ENCODE peak calls at places on chromosomes 12 and 14, in four cellular contexts. F, O, P and C are unnamed samples.

GRCh38 chr12:26121323-26121740 is 3.5 kb downstream of the BHLHE41 start:
- DNase-seq in F (no peak), P (no peak), O (peak; percentile 53), C (no peak)

GRCh38 chr12:91577586-91578539 is 395.2 kb upstream of the DCN start:
- DNase-seq in O (peak; percentile 66), P (no peak), F (no peak), C (no peak)

GRCh38 chr14:51783765-51784164 is 76.6 kb upstream of the GNG2 start:
- DNase-seq in O (peak; percentile 46), P (no peak), F (no peak), C (no peak)

GRCh38 chr14:59336078-59336477 is 129.1 kb downstream of the GPR135 start:
- DNase-seq in P (no peak), O (no peak), F (no peak), C (no peak)

GRCh38 chr14:102590667-102591099 is 1.8 kb upstream of the RCOR1 start:
- DNase-seq in O (peak; percentile 73), P (no peak), F (peak; percentile 65), C (no peak)

GRCh38 chr12:86389949-86390348 is 133.8 kb upstream of the MGAT4C start:
- DNase-seq in F (no peak), P (no peak), O (peak; percentile 30), C (no peak)

GRCh38 chr12:104630230-104630670 is 173.5 kb downstream of the CHST11 start:
- DNase-seq in P (no peak), F (no peak), O (no peak), C (no peak)

GRCh38 chr12:4829793-4830162 is 79.9 kb upstream of the KCNA1 start:
- DNase-seq in P (no peak), O (no peak), F (peak; percentile 72), C (no peak)

GRCh38 chr12:106945261-106945851 is 10.4 kb upstream of the TMEM263 start:
- DNase-seq in P (no peak), O (no peak), F (no peak), C (no peak)

GRCh38 chr12:63045020-63045860 is 105.8 kb downstream of the AVPR1A start:
- DNase-seq in O (peak; percentile 69), F (no peak), P (no peak), C (peak; percentile 25)

GRCh38 chr12:51661836-51662235 is 70.8 kb downstream of the SCN8A start:
- DNase-seq in F (peak; percentile 24), P (no peak), O (no peak), C (no peak)

GRCh38 chr14:54606178-54606577 is 39.2 kb downstream of the SAMD4A start:
- DNase-seq in P (no peak), F (no peak), O (no peak), C (no peak)

GRCh38 chr14:89215166-89215940 is 201.7 kb downstream of the FOXN3 start:
- DNase-seq in F (no peak), O (no peak), P (no peak), C (no peak)

GRCh38 chr14:91108941-91109611 is 4.8 kb upstream of the DGLUCY start:
- DNase-seq in F (no peak), O (peak; percentile 35), P (peak; percentile 26), C (no peak)

GRCh38 chr14:91964724-91965123 is 17.2 kb upstream of the FBLN5 start:
- DNase-seq in O (no peak), F (no peak), P (no peak), C (no peak)

GRCh38 chr12:104953323-104953722 is 4.8 kb downstream of the SLC41A2 start:
- DNase-seq in P (no peak), F (no peak), O (peak; percentile 19), C (no peak)

GRCh38 chr14:24145700-24146621 is at the start of gene PSME2:
- DNase-seq in P (no peak), F (no peak), O (no peak), C (no peak)

GRCh38 chr12:1810201-1810930 is 10.0 kb upstream of the LRTM2 start:
- DNase-seq in F (no peak), P (no peak), O (no peak), C (no peak)

GRCh38 chr14:80636071-80636470 is 305.5 kb downstream of the CEP128 start:
- DNase-seq in P (no peak), O (peak; percentile 50), F (no peak), C (no peak)
- TF ChIP-seq CTCF in P (no peak), O (peak; percentile 42), F (no peak), C (peak; percentile 6)

GRCh38 chr12:80709811-80710726 is 2.6 kb downstream of the MYF6 start:
- DNase-seq in O (peak; percentile 39), F (peak; percentile 50), P (no peak), C (no peak)

GRCh38 chr12:80708535-80709328 is 1.3 kb downstream of the MYF6 start:
- DNase-seq in O (no peak), F (peak; percentile 48), P (no peak), C (no peak)

GRCh38 chr12:80711866-80712265 is 4.4 kb downstream of the MYF6 start:
- DNase-seq in O (no peak), P (no peak), F (no peak), C (no peak)

GRCh38 chr12:80712866-80713265 is 3.8 kb upstream of the MYF5 start:
- DNase-seq in O (no peak), F (no peak), P (no peak), C (no peak)

GRCh38 chr12:80710727-80711066 is 3.3 kb downstream of the MYF6 start:
- DNase-seq in O (no peak), P (no peak), F (no peak), C (no peak)
- TF ChIP-seq CTCF in O (no peak), P (no peak), F (no peak), C (no peak)

GRCh38 chr12:27844427-27845090 is 64.5 kb upstream of the MANSC4 start:
- DNase-seq in O (no peak), P (no peak), F (no peak), C (no peak)

GRCh38 chr12:27843714-27844245 is 63.7 kb upstream of the MANSC4 start:
- DNase-seq in P (no peak), F (no peak), O (no peak), C (peak; percentile 86)

GRCh38 chr12:27838543-27838942 is 58.5 kb upstream of the MANSC4 start:
- DNase-seq in F (no peak), O (no peak), P (no peak), C (no peak)

GRCh38 chr12:27841392-27841882 is 61.4 kb upstream of the MANSC4 start:
- DNase-seq in P (no peak), O (peak; percentile 95), F (no peak), C (no peak)

GRCh38 chr12:27840229-27840999 is 60.4 kb upstream of the MANSC4 start:
- DNase-seq in P (no peak), F (no peak), O (peak; percentile 48), C (no peak)
- TF ChIP-seq CTCF in P (no peak), F (no peak), O (peak; percentile 90), C (peak; percentile 57)

DNA sequence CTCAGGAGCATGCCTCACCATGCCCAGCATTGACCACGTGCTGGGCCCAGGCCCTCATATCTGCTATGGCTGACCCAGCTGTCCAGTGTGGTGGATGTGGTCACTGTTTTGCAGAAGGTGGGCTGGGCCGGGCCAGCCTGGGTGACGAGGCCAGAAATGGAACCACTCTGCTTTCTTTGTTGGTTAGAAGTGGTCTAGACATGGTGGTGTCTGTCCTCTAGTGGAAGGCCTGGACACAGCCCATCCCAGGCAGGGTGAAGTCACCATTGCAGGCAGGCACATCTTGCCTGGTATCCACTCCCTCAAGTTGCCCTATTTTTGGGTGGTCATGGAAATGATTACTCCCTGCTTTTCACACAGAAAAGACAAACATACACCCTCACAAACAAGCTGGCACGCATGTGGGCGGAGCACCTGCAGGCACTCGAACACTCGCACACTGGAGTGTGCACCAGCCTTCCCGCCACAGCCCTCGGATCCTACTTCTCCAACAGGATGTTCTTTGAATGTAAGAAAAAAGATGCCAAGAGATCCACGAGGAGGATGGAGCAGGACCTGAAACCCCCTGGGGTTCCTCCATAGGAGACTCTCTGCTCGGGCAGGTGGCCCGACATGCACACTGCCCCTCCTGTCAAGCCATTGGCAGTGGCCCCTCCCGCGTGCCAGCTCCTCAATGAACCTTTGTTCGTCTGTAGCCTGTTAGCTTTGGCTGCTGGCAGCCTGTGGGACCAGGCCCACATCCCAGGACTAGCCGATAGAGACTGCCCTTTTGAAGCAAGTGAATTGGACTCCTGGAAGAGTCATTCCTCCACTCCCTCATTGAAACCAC is 38.4 kb downstream of the MLXIP start:
- DNase-seq in F (no peak), O (no peak), P (no peak), C (no peak)
- TF ChIP-seq CTCF in F (no peak), O (no peak), P (no peak), C (no peak)

GRCh38 chr12:3487027-3487426 is 4.0 kb upstream of the PRMT8 start:
- DNase-seq in F (peak; percentile 50), P (no peak), O (no peak), C (no peak)

GRCh38 chr12:3480744-3481143 is 10.3 kb upstream of the PRMT8 start:
- DNase-seq in P (no peak), O (no peak), F (no peak), C (no peak)

GRCh38 chr12:3489057-3489456 is 1.9 kb upstream of the PRMT8 start:
- DNase-seq in P (no peak), O (no peak), F (no peak), C (no peak)

GRCh38 chr12:3483089-3483488 is 7.9 kb upstream of the PRMT8 start:
- DNase-seq in F (no peak), O (no peak), P (no peak), C (no peak)
- TF ChIP-seq CTCF in F (peak; percentile 33), O (no peak), P (no peak), C (no peak)

GRCh38 chr14:73633517-73634332 is 11.1 kb upstream of the DNAL1 start:
- DNase-seq in F (peak; percentile 56), P (peak; percentile 37), O (peak; percentile 81), C (peak; percentile 28)

GRCh38 chr14:73637830-73638229 is 7.0 kb upstream of the DNAL1 start:
- DNase-seq in F (no peak), O (no peak), P (no peak), C (no peak)

GRCh38 chr14:73633115-73633514 is 11.7 kb upstream of the DNAL1 start:
- DNase-seq in O (no peak), F (no peak), P (no peak), C (no peak)

GRCh38 chr14:73630009-73630780 is 14.6 kb upstream of the DNAL1 start:
- DNase-seq in P (no peak), O (no peak), F (no peak), C (no peak)

GRCh38 chr14:73634333-73634833 is 10.4 kb upstream of the DNAL1 start:
- DNase-seq in F (peak; percentile 56), O (peak; percentile 40), P (no peak), C (no peak)
- TF ChIP-seq CTCF in F (no peak), O (peak; percentile 54), P (no peak), C (peak; percentile 17)

GRCh38 chr12:10965511-10965910 is 21.2 kb downstream of the TAS2R50 start:
- DNase-seq in P (no peak), F (no peak), O (no peak), C (no peak)

GRCh38 chr12:10956085-10956484 is 17.0 kb upstream of the TAS2R14 start:
- DNase-seq in P (no peak), O (no peak), F (no peak), C (no peak)

GRCh38 chr12:10957741-10958140 is 18.7 kb upstream of the TAS2R14 start:
- DNase-seq in O (no peak), F (no peak), P (no peak), C (no peak)

GRCh38 chr12:10960260-10960659 is 21.2 kb upstream of the TAS2R14 start:
- DNase-seq in O (no peak), F (no peak), P (no peak), C (no peak)

DNA sequence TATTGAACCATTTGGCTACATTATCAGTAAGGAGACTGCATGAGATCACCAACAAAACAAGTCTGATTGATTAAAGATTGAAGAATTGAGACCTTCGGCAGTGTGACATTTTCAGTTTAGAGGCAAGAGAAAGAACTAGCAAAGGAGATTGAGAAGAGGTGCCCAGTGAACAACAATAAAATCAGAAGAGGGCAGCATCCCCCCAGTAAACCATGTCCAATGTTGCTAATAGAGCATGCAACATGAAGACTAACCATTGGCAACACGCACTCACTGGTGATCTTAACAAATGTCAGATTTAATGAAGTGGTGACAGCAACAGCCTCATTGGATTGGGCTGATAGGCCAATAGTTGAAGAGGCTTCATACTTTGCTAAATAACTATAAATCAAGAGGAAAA is 20.7 kb upstream of the TAS2R14 start:
- DNase-seq in O (no peak), P (no peak), F (no peak), C (no peak)
- TF ChIP-seq CTCF in O (no peak), P (no peak), F (no peak), C (no peak)